ENCODE peak calls at places on chromosomes 13 and 19, in five cellular contexts. G, M, O, P and X are unnamed samples.

GRCh38 chr19:39555883-39556282 is 15.9 kb upstream of the EID2 start:
- DNase-seq in P (no peak), M (no peak), G (no peak), O (no peak), X (no peak)

GRCh38 chr19:16946951-16947940 is 58.4 kb downstream of the F2RL3 start:
- DNase-seq in M (no peak), G (no peak), P (no peak), O (no peak), X (no peak)

GRCh38 chr13:112254061-112254818 is 121.9 kb upstream of the SPACA7 start:
- DNase-seq in O (no peak), G (no peak), P (no peak), M (no peak), X (no peak)

GRCh38 chr13:33033361-33033812 is 17.2 kb downstream of the KL start:
- DNase-seq in M (peak), P (no peak), O (no peak), G (no peak), X (no peak)

GRCh38 chr19:51593969-51594773 is 23.1 kb downstream of the ZNF175 start:
- DNase-seq in G (peak), M (peak), P (peak), O (peak), X (peak)

GRCh38 chr13:50318887-50319286 is 303.6 kb downstream of the KCNRG start:
- DNase-seq in M (no peak), O (no peak), G (no peak), P (no peak), X (peak)

GRCh38 chr13:80802946-80803345 is 462.0 kb upstream of the SPRY2 start:
- DNase-seq in M (no peak), P (no peak), O (no peak), G (no peak), X (no peak)

GRCh38 chr19:29583196-29584006 is 22.7 kb upstream of the POP4 start:
- DNase-seq in O (no peak), M (no peak), G (no peak), P (peak), X (no peak)

GRCh38 chr13:44142911-44143665 is 230.5 kb upstream of the SERP2 start:
- DNase-seq in M (no peak), G (no peak), P (peak), O (no peak), X (peak)

GRCh38 chr19:45322744-45323281 is at the start of gene CKM:
- DNase-seq in G (peak), P (no peak), O (no peak), M (no peak), X (no peak)

GRCh38 chr13:26257049-26257448 is 3.1 kb downstream of the CDK8 start:
- DNase-seq in O (no peak), P (no peak), G (no peak), M (no peak), X (no peak)

GRCh38 chr13:94178625-94179244 is 300.7 kb downstream of the DCT start:
- DNase-seq in P (no peak), G (no peak), M (no peak), O (no peak), X (peak)

GRCh38 chr19:14580623-14581237 is 2.2 kb upstream of the CLEC17A start:
- DNase-seq in G (no peak), M (no peak), P (no peak), O (no peak), X (no peak)

GRCh38 chr13:22002893-22003292 is 332.0 kb downstream of the FGF9 start:
- DNase-seq in P (no peak), O (no peak), G (no peak), M (no peak), X (no peak)

GRCh38 chr19:37551123-37551993 is 43.2 kb downstream of the ZNF571 start:
- DNase-seq in O (no peak), M (peak), G (peak), P (peak), X (peak)

GRCh38 chr13:24925318-24926231 is 161.6 kb downstream of the RNF17 start:
- DNase-seq in P (no peak), M (no peak), G (no peak), O (no peak), X (peak)

GRCh38 chr19:15452111-15453047 is 2.6 kb upstream of the WIZ start:
- DNase-seq in O (peak), G (peak), M (no peak), P (peak), X (peak)

GRCh38 chr13:39612023-39612637 is 9.1 kb upstream of the LHFPL6 start:
- DNase-seq in O (peak), M (peak), P (peak), G (peak), X (peak)

GRCh38 chr13:42654760-42655159 is 80.8 kb downstream of the TNFSF11 start:
- DNase-seq in O (no peak), G (no peak), P (no peak), M (no peak), X (no peak)